ENCODE peak calls at places on chromosomes 13 and 19, in six cellular contexts. Z is Caco-2, H is HFF-Myc, V is T-helper 9 cell, W is HT-29, M is AG20443. F is an unnamed sample.

GRCh38 chr13:95281258-95281602 is 20.0 kb downstream of the ABCC4 start:
- DNase-seq in M (no peak), H (no peak), Z (no peak), V (no peak), W (no peak), F (no peak)

GRCh38 chr19:50963381-50963780 is 6.0 kb downstream of the KLK6 start:
- DNase-seq in Z (no peak), W (no peak), M (no peak), V (no peak), H (no peak), F (no peak)

GRCh38 chr13:107642841-107643240 is 572.5 kb downstream of the LIG4 start:
- DNase-seq in H (no peak), V (no peak), W (no peak), M (no peak), Z (no peak), F (no peak)

GRCh38 chr13:42405665-42406390 is 133.9 kb downstream of the AKAP11 start:
- DNase-seq in Z (no peak), H (peak), W (no peak), M (no peak), V (no peak), F (no peak)

GRCh38 chr19:27962260-27962659 is 1250.7 kb downstream of the UQCRFS1 start:
- DNase-seq in M (no peak), W (no peak), Z (no peak), H (no peak), V (no peak), F (no peak)

GRCh38 chr13:18954254-18954653 is 227.4 kb downstream of the TUBA3C start:
- DNase-seq in W (no peak), H (no peak), V (no peak), M (no peak), Z (no peak), F (no peak)

GRCh38 chr19:1421958-1422305 is 14.5 kb downstream of the DAZAP1 start:
- DNase-seq in V (no peak), Z (no peak), M (no peak), W (no peak), H (no peak), F (no peak)

GRCh38 chr13:37618554-37618953 is 20.0 kb upstream of the POSTN start:
- DNase-seq in M (peak), Z (no peak), H (peak), W (no peak), V (no peak), F (no peak)

GRCh38 chr13:76828316-76828741 is 57.9 kb downstream of the KCTD12 start:
- DNase-seq in W (no peak), H (no peak), M (peak), V (no peak), Z (no peak), F (no peak)

GRCh38 chr19:40594657-40595077 is 6.5 kb upstream of the LTBP4 start:
- DNase-seq in V (no peak), Z (no peak), M (peak), H (no peak), W (peak), F (no peak)

GRCh38 chr19:5445667-5446066 is 9.6 kb upstream of the ZNRF4 start:
- DNase-seq in H (no peak), M (peak), Z (no peak), W (no peak), V (no peak), F (no peak)

GRCh38 chr13:38667526-38668094 is 19.3 kb upstream of the FREM2 start:
- DNase-seq in H (no peak), Z (no peak), W (no peak), V (no peak), M (no peak), F (no peak)

GRCh38 chr19:56141416-56141992 is 417 bp downstream of the ZNF444 start:
- DNase-seq in M (peak), H (no peak), W (peak), Z (peak), V (no peak), F (no peak)

GRCh38 chr19:52622261-52622660 is 15.9 kb downstream of the ZNF83 start:
- DNase-seq in H (no peak), Z (peak), V (no peak), M (no peak), W (no peak), F (no peak)

GRCh38 chr13:65725001-65725400 is 1505.1 kb downstream of the PCDH9 start:
- DNase-seq in W (no peak), V (no peak), Z (no peak), H (no peak), M (no peak), F (no peak)

GRCh38 chr19:17347877-17348276 is 10.5 kb downstream of the GTPBP3 start:
- DNase-seq in W (no peak), Z (no peak), V (no peak), H (no peak), M (no peak), F (no peak)

GRCh38 chr13:21435710-21436151 is 23.4 kb downstream of the ZDHHC20 start:
- DNase-seq in W (peak), V (no peak), H (peak), M (peak), Z (peak), F (peak)

GRCh38 chr19:55041627-55042343 is 3.7 kb upstream of the GP6 start:
- DNase-seq in H (no peak), M (no peak), V (no peak), W (no peak), Z (no peak), F (no peak)

GRCh38 chr19:39142655-39143054 is 17.1 kb downstream of the PAK4 start:
- DNase-seq in H (no peak), Z (no peak), V (no peak), M (no peak), W (no peak), F (no peak)

GRCh38 chr19:5624154-5624663 is 1.3 kb downstream of the SAFB start:
- DNase-seq in H (no peak), V (no peak), W (peak), Z (peak), M (peak), F (no peak)

GRCh38 chr13:60268203-60268555 is 104.5 kb upstream of the DIAPH3 start:
- DNase-seq in M (no peak), W (peak), Z (peak), V (no peak), H (no peak), F (no peak)

GRCh38 chr19:4971424-4971793 is 2.5 kb downstream of the KDM4B start:
- DNase-seq in M (peak), Z (no peak), V (no peak), W (peak), H (no peak), F (no peak)

GRCh38 chr19:29866011-29866410 is 54.2 kb downstream of the CCNE1 start:
- DNase-seq in M (no peak), Z (no peak), V (no peak), W (no peak), H (no peak), F (no peak)

GRCh38 chr13:49538404-49538803 is 42.7 kb downstream of the PHF11 start:
- DNase-seq in Z (no peak), V (no peak), M (no peak), H (no peak), W (no peak), F (no peak)

GRCh38 chr19:48724796-48725753 is 5.5 kb upstream of the MAMSTR start:
- DNase-seq in H (peak), W (peak), M (peak), V (no peak), Z (peak), F (no peak)

GRCh38 chr13:28340272-28340793 is 154.6 kb downstream of the FLT1 start:
- DNase-seq in V (no peak), H (no peak), W (no peak), M (no peak), Z (no peak), F (no peak)